ENCODE peak calls at places on chromosome X, in six cellular contexts. G is transverse colon, J is body of pancreas, Y is lower leg skin, X is spleen, H is uterus. Z is an unnamed sample.

GRCh38 chrX:96683997-96684338 is 674 bp upstream of the DIAPH2 start:
- DNase-seq in G (no peak), J (no peak), Y (no peak), X (no peak), H (no peak), Z (no peak)

GRCh38 chrX:2577844-2578444 is 77.2 kb upstream of the DHRSX start:
- DNase-seq in G (no peak), J (no peak), Y (no peak), X (no peak), H (no peak), Z (no peak)

GRCh38 chrX:134761788-134762187 is 103.5 kb upstream of the PLAC1 start:
- DNase-seq in G (no peak), J (peak), Y (no peak), X (no peak), H (no peak), Z (no peak)

GRCh38 chrX:129791961-129792570 is 12.3 kb downstream of the SASH3 start:
- DNase-seq in G (no peak), J (no peak), Y (no peak), X (peak), H (no peak), Z (no peak)

GRCh38 chrX:623599-624323 is 6.8 kb upstream of the SHOX start:
- DNase-seq in G (no peak), J (no peak), Y (peak), X (peak), H (no peak), Z (no peak)

GRCh38 chrX:39983715-39984114 is 114.0 kb downstream of the BCOR start:
- DNase-seq in G (no peak), J (no peak), Y (no peak), X (no peak), H (no peak), Z (no peak)

GRCh38 chrX:9873952-9874351 is 87.7 kb downstream of the SHROOM2 start:
- DNase-seq in G (peak), J (peak), Y (peak), X (no peak), H (no peak), Z (no peak)

GRCh38 chrX:21661316-21661715 is 3.2 kb upstream of the KLHL34 start:
- DNase-seq in G (no peak), J (no peak), Y (no peak), X (no peak), H (no peak), Z (no peak)

GRCh38 chrX:48996969-48997368 is 5.1 kb downstream of the GRIPAP1 start:
- DNase-seq in G (no peak), J (no peak), Y (no peak), X (no peak), H (no peak), Z (no peak)

GRCh38 chrX:24321741-24322395 is 8.0 kb upstream of the SUPT20HL2 start:
- DNase-seq in G (no peak), J (no peak), Y (no peak), X (no peak), H (no peak), Z (no peak)

GRCh38 chrX:30521440-30522182 is 56.0 kb downstream of the TASL start:
- DNase-seq in G (no peak), J (no peak), Y (no peak), X (no peak), H (no peak), Z (peak)

GRCh38 chrX:105323951-105324350 is 103.5 kb upstream of the TEX13A start:
- DNase-seq in G (no peak), J (no peak), Y (no peak), X (no peak), H (no peak), Z (peak)

GRCh38 chrX:32451954-32452518 is 759.3 kb downstream of the DMD start:
- DNase-seq in G (no peak), J (no peak), Y (no peak), X (no peak), H (no peak), Z (no peak)

GRCh38 chrX:118116308-118117068 is at the start of gene KLHL13:
- DNase-seq in G (peak), J (peak), Y (no peak), X (peak), H (peak), Z (peak)

GRCh38 chrX:97132654-97133415 is 249.1 kb downstream of the RPA4 start:
- DNase-seq in G (no peak), J (no peak), Y (no peak), X (no peak), H (no peak), Z (no peak)

GRCh38 chrX:115268421-115268820 is 21.1 kb upstream of the LUZP4 start:
- DNase-seq in G (no peak), J (no peak), Y (no peak), X (no peak), H (no peak), Z (no peak)

GRCh38 chrX:39140581-39140980 is 339.3 kb downstream of the MID1IP1 start:
- DNase-seq in G (no peak), J (no peak), Y (no peak), X (no peak), H (no peak), Z (no peak)

GRCh38 chrX:30875957-30876356 is 13.1 kb downstream of the TAB3 start:
- DNase-seq in G (no peak), J (no peak), Y (no peak), X (no peak), H (no peak), Z (no peak)

GRCh38 chrX:12610079-12610478 is 181.1 kb upstream of the PRPS2 start:
- DNase-seq in G (no peak), J (no peak), Y (no peak), X (no peak), H (no peak), Z (peak)

GRCh38 chrX:2608638-2609430 is 82.3 kb upstream of the CD99 start:
- DNase-seq in G (peak), J (peak), Y (peak), X (peak), H (peak), Z (peak)

GRCh38 chrX:16934212-16934611 is 12.2 kb upstream of the REPS2 start:
- DNase-seq in G (no peak), J (no peak), Y (no peak), X (no peak), H (no peak), Z (no peak)

GRCh38 chrX:74293343-74293946 is 10.5 kb upstream of the ZCCHC13 start:
- DNase-seq in G (peak), J (peak), Y (peak), X (peak), H (peak), Z (peak)
- TF ChIP-seq POLR2A in G (peak), J (no peak), Y (no peak), X (no peak), H (peak), Z (peak)

DNA sequence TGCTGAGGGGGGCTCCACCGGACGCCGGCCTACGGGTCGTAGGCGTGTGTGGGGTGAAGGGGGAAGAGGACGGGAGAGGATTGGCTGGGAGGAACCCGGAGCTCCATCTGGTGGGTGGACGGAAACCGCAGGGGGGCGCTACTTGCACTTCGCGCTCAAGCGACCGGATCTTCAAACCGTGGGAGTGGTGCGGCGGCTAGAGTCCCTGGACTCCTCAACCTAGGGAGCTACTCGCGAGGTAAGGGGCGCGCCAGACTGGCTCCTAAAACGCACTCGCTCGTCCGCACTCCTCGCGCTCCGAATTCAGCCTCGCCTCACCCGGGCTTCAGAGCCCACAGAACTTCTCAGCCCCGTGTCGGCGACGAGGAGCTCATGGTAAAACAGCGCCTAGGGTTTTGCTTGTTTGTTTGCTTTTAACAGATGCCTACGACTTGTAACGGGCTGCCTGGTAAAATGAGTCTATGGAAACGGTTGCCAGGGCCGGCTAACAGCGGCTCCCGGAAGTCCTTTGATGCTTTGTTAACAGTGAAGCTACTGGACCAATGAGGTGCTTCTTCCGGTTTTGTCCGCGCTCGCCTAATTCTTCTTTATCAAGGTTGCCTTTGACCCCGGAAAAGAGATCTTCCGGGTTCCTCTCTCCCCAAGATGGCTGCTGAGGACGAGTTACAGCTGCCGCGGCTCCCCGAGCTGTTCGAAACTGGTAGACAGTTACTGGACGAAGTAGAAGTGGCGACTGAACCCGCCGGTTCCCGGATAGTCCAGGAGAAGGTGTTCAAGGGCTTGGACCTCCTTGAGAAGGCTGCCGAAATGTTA is at the start of gene IGBP1:
- DNase-seq in G (peak), J (peak), Y (peak), X (peak), H (peak), Z (peak)
- TF ChIP-seq POLR2A in G (peak), J (no peak), Y (no peak), X (no peak), H (no peak), Z (peak)

DNA sequence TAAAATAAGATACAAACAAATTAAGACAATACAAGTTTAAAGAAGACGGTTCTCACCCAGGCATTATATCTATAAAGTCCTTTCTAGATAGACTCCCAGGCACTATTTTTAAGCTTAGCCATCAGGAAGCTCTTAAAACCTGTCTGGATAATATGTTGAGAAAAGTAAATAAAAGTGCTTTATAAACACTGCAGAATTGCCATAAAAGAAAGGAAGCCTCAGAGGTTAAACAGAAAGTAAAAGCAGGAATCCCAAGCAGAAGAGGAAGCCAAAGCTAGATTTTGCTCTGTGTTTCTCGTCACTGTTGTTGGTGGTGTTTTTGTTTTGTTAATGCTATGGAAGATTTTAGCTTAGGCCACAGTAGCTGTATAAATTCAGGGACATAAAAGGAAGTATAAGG is 1267.3 kb downstream of the PCDH19 start:
- DNase-seq in G (no peak), J (no peak), Y (no peak), X (no peak), H (no peak), Z (no peak)
- TF ChIP-seq POLR2A in G (no peak), J (no peak), Y (no peak), X (no peak), H (no peak), Z (no peak)

GRCh38 chrX:154295664-154296310 is at the start of gene TKTL1:
- DNase-seq in G (no peak), J (no peak), Y (no peak), X (peak), H (no peak), Z (no peak)
- TF ChIP-seq POLR2A in G (no peak), J (no peak), Y (no peak), X (no peak), H (no peak), Z (no peak)

GRCh38 chrX:13653022-13653693 is at the start of gene TCEANC:
- DNase-seq in G (peak), J (peak), Y (peak), X (peak), H (peak), Z (peak)
- TF ChIP-seq POLR2A in G (peak), J (peak), Y (no peak), X (peak), H (peak), Z (peak)

Z was measured in H54.